ENCODE peak calls at places on chromosomes 12 and 14, in five cellular contexts. J is body of pancreas, U is PC-3, P is upper lobe of left lung, M is SK-N-SH. L is an unnamed sample.

GRCh38 chr12:6092784-6093722 is 31.4 kb downstream of the VWF start:
- DNase-seq in J (no peak), U (peak), P (no peak), M (no peak), L (no peak)

GRCh38 chr12:132886529-132887477 is 602 bp downstream of the CHFR start:
- DNase-seq in J (peak), U (no peak), P (peak), M (no peak), L (no peak)

GRCh38 chr14:68626386-68626785 is 166.5 kb downstream of the ZFP36L1 start:
- DNase-seq in J (no peak), U (no peak), P (no peak), M (no peak), L (no peak)

GRCh38 chr12:76256904-76257303 is 91.3 kb downstream of the BBS10 start:
- DNase-seq in J (no peak), U (no peak), P (no peak), M (no peak), L (no peak)

GRCh38 chr12:22130671-22131070 is 84.7 kb downstream of the CMAS start:
- DNase-seq in J (no peak), U (no peak), P (no peak), M (no peak), L (no peak)

GRCh38 chr14:35438910-35439713 is 34.6 kb upstream of the NFKBIA start:
- DNase-seq in J (no peak), U (peak), P (no peak), M (peak), L (no peak)

GRCh38 chr14:30884925-30885324 is 10.6 kb downstream of the COCH start:
- DNase-seq in J (no peak), U (no peak), P (no peak), M (no peak), L (no peak)

GRCh38 chr14:88045705-88046104 is 40.8 kb downstream of the GPR65 start:
- DNase-seq in J (no peak), U (no peak), P (no peak), M (no peak), L (no peak)

GRCh38 chr12:105192624-105193225 is 43.2 kb downstream of the APPL2 start:
- DNase-seq in J (no peak), U (no peak), P (no peak), M (peak), L (peak)

GRCh38 chr12:116200812-116201211 is 76.7 kb downstream of the MED13L start:
- DNase-seq in J (no peak), U (peak), P (no peak), M (no peak), L (no peak)

GRCh38 chr12:4444031-4444430 is 1.6 kb downstream of the FGF6 start:
- DNase-seq in J (no peak), U (no peak), P (no peak), M (no peak), L (no peak)

GRCh38 chr12:113241191-113242017 is 20.1 kb downstream of the TPCN1 start:
- DNase-seq in J (peak), U (peak), P (no peak), M (no peak), L (no peak)

GRCh38 chr12:94262228-94263010 is 114.0 kb downstream of the PLXNC1 start:
- DNase-seq in J (peak), U (peak), P (peak), M (peak), L (no peak)

GRCh38 chr12:49671051-49671765 is 36.0 kb downstream of the FMNL3 start:
- DNase-seq in J (no peak), U (no peak), P (no peak), M (no peak), L (no peak)

GRCh38 chr12:87820524-87821194 is 208.5 kb downstream of the C12orf50 start:
- DNase-seq in J (no peak), U (peak), P (no peak), M (no peak), L (no peak)

GRCh38 chr12:116273813-116274551 is 3.5 kb downstream of the MED13L start:
- DNase-seq in J (no peak), U (no peak), P (no peak), M (no peak), L (no peak)

GRCh38 chr12:9634177-9634803 is 26.6 kb upstream of the KLRB1 start:
- DNase-seq in J (peak), U (peak), P (no peak), M (peak), L (peak)

GRCh38 chr14:59268011-59268410 is 79.5 kb downstream of the DAAM1 start:
- DNase-seq in J (no peak), U (peak), P (peak), M (no peak), L (no peak)

GRCh38 chr12:114405199-114405448 is 820 bp downstream of the TBX5 start:
- DNase-seq in J (no peak), U (no peak), P (no peak), M (no peak), L (no peak)

GRCh38 chr12:57739387-57739786 is 845 bp upstream of the AGAP2 start:
- DNase-seq in J (no peak), U (no peak), P (no peak), M (no peak), L (no peak)

GRCh38 chr12:52494518-52494917 is 1.5 kb upstream of the KRT6A start:
- DNase-seq in J (no peak), U (peak), P (no peak), M (no peak), L (no peak)

GRCh38 chr12:64104376-64104775 is 117.7 kb downstream of the KICS2 start:
- DNase-seq in J (no peak), U (peak), P (no peak), M (no peak), L (no peak)

GRCh38 chr14:67187826-67188225 is 1.4 kb upstream of the GARIN2 start:
- DNase-seq in J (no peak), U (peak), P (no peak), M (no peak), L (peak)

GRCh38 chr14:87960013-87960787 is 32.8 kb downstream of the GALC start:
- DNase-seq in J (no peak), U (no peak), P (no peak), M (no peak), L (no peak)

GRCh38 chr12:12954361-12954760 is 2.4 kb upstream of the GPRC5D start:
- DNase-seq in J (no peak), U (no peak), P (no peak), M (no peak), L (peak)

GRCh38 chr12:109287181-109287580 is 21.9 kb downstream of the FOXN4 start:
- DNase-seq in J (no peak), U (no peak), P (no peak), M (no peak), L (no peak)

GRCh38 chr12:123135688-123136087 is 15.2 kb downstream of the PITPNM2 start:
- DNase-seq in J (no peak), U (no peak), P (no peak), M (no peak), L (no peak)

GRCh38 chr12:117986705-117987469 is 18.1 kb upstream of the KSR2 start:
- DNase-seq in J (no peak), U (peak), P (no peak), M (no peak), L (no peak)

GRCh38 chr12:9933966-9934365 is 1.8 kb upstream of the CLEC2A start:
- DNase-seq in J (no peak), U (no peak), P (no peak), M (no peak), L (no peak)

GRCh38 chr14:104582005-104582404 is 2.4 kb downstream of the C14orf180 start:
- DNase-seq in J (no peak), U (no peak), P (no peak), M (no peak), L (no peak)

GRCh38 chr12:13165578-13166120 is 30.9 kb upstream of the EMP1 start:
- DNase-seq in J (peak), U (peak), P (no peak), M (no peak), L (no peak)

GRCh38 chr14:99257673-99258221 is 14.2 kb downstream of the BCL11B start:
- DNase-seq in J (no peak), U (no peak), P (peak), M (no peak), L (no peak)

GRCh38 chr12:109752117-109753053 is 38.8 kb downstream of the FAM222A start:
- DNase-seq in J (no peak), U (no peak), P (no peak), M (peak), L (peak)

GRCh38 chr12:89129471-89129870 is 222.8 kb downstream of the DUSP6 start:
- DNase-seq in J (no peak), U (no peak), P (no peak), M (no peak), L (no peak)

GRCh38 chr12:89126712-89127111 is 225.6 kb downstream of the DUSP6 start:
- DNase-seq in J (no peak), U (no peak), P (no peak), M (no peak), L (no peak)
- H3K27ac ChIP-seq in J (no peak), U (no peak), P (no peak), M (no peak), L (no peak)

GRCh38 chr12:128587918-128588317 is 235.8 kb downstream of the SLC15A4 start:
- DNase-seq in J (no peak), U (no peak), P (no peak), M (no peak), L (no peak)

GRCh38 chr12:128586630-128587029 is 237.1 kb downstream of the SLC15A4 start:
- DNase-seq in J (no peak), U (no peak), P (no peak), M (no peak), L (peak)

GRCh38 chr12:128578045-128578444 is 245.7 kb downstream of the SLC15A4 start:
- DNase-seq in J (no peak), U (no peak), P (no peak), M (no peak), L (peak)

GRCh38 chr12:128583453-128583852 is 240.3 kb downstream of the SLC15A4 start:
- DNase-seq in J (no peak), U (no peak), P (no peak), M (peak), L (peak)
- TF ChIP-seq CTCF in J (no peak), U (peak), P (no peak), M (no peak), L (peak)

DNA sequence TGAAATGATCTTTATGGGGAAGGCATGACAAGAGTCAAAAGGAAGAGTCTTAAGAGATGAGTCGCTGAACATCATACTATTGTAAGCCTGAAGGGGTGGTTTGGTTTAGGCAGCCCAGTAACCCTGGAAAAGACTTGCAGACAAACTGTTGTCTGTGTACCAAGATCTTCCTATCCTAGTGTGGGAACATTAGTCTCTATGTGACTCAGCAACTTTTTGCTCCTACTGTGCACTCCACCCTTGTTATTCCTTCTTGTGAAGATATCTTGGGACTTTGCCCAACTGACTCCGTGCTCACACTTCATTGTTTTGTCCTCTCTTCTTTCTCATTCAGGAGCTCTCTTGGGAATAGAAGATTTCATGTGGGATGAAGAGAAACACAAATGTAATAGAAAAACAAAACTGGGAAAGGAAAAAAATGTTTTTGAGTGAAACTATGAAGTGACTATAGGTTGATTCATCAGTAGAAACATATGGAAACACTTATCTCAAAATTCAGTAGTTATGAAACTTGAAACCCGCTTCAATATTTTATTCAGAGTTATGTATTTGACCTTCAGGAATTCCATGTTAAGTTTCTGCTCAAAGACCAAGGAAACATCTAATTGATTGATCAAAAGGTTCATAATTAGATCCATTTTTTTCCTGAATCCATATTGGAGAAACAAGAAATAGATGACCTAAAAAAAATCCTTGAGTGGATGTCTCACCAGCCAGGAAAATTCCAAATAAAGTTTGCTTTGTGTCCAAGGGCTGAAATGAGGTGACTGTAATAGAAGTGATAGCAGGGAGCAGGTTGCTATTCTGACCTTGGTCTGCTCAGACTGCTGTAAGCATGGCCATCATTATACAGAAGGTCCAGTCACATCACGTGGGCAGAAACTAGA is 67.2 kb downstream of the BTG1 start:
- DNase-seq in J (no peak), U (peak), P (no peak), M (no peak), L (no peak)
- H3K27ac ChIP-seq in J (no peak), U (peak), P (no peak), M (peak), L (no peak)

GRCh38 chr14:24315807-24316596 is 4.7 kb downstream of the LTB4R start:
- DNase-seq in J (peak), U (no peak), P (peak), M (peak), L (no peak)

GRCh38 chr14:24313912-24314311 is 2.6 kb downstream of the LTB4R start:
- DNase-seq in J (no peak), U (no peak), P (no peak), M (no peak), L (no peak)

GRCh38 chr14:24315243-24315806 is 4.0 kb downstream of the LTB4R start:
- DNase-seq in J (no peak), U (no peak), P (no peak), M (no peak), L (no peak)

GRCh38 chr14:24312736-24313507 is 1.6 kb downstream of the LTB4R start:
- DNase-seq in J (no peak), U (no peak), P (no peak), M (no peak), L (no peak)

GRCh38 chr14:24314377-24315193 is 3.3 kb downstream of the LTB4R start:
- DNase-seq in J (no peak), U (no peak), P (no peak), M (no peak), L (no peak)
- TF ChIP-seq CTCF in J (no peak), U (no peak), P (no peak), M (no peak), L (no peak)

GRCh38 chr12:106903241-106903950 is 52.3 kb upstream of the TMEM263 start:
- DNase-seq in J (peak), U (peak), P (peak), M (peak), L (peak)

GRCh38 chr12:106901276-106901675 is 54.4 kb upstream of the TMEM263 start:
- DNase-seq in J (no peak), U (no peak), P (no peak), M (no peak), L (no peak)

GRCh38 chr12:106898001-106898966 is 57.4 kb upstream of the TMEM263 start:
- DNase-seq in J (no peak), U (no peak), P (no peak), M (no peak), L (no peak)

GRCh38 chr12:106902053-106902452 is 53.7 kb upstream of the TMEM263 start:
- DNase-seq in J (no peak), U (no peak), P (no peak), M (no peak), L (no peak)

DNA sequence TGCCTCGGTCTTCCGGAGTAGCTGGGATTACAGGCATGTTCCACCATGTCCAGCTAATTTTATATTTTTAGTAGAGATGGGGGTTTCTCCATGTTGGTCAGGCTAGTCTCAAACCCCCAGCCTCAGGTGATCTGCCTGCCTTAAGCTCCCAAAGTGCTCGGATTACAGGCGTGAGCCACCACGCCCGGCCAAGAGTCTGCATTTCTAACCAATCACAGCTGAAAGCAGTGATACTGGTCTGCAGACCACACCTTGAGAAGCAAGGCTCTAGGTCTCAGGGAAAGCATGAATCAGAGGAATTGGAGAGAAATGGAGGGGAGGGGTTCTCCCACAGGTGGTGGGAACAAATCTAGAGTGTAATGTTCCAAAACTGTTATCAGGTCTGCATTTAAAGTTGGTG is 55.2 kb upstream of the TMEM263 start:
- DNase-seq in J (no peak), U (peak), P (no peak), M (no peak), L (no peak)
- H3K27ac ChIP-seq in J (no peak), U (no peak), P (no peak), M (no peak), L (no peak)